ENCODE peak calls at places on chromosomes 1 and 21, in eight cellular contexts. One of them, this sample, is unnamed.
A peak's percentile ranks its signal among the peaks of the same experiment; 100 is the strongest.

GRCh38 chr21:31604591-31605190 is 54.8 kb upstream of the SOD1 start:
- DNase-seq in glomerular endothelial cell: peak; percentile 48
- DNase-seq in NCI-H1436: peak; percentile 80
- DNase-seq in amniotic stem cell: peak; percentile 24
- DNase-seq in EL: peak; percentile 57
- DNase-seq in non-pigmented ciliary epithelial cell: peak; percentile 15
- DNase-seq in NCI-H1105: peak; percentile 54
- DNase-seq in cardiac muscle cell: peak; percentile 78
- DNase-seq in this sample: peak; percentile 27

GRCh38 chr1:36223373-36223995 is 759 bp upstream of the THRAP3 start:
- DNase-seq in glomerular endothelial cell: no peak
- DNase-seq in NCI-H1436: no peak
- DNase-seq in amniotic stem cell: no peak
- DNase-seq in EL: peak; percentile 56
- DNase-seq in non-pigmented ciliary epithelial cell: no peak
- DNase-seq in NCI-H1105: no peak
- DNase-seq in cardiac muscle cell: peak; percentile 72
- DNase-seq in this sample: peak; percentile 52

GRCh38 chr21:15732290-15732995 is 2.7 kb downstream of the USP25 start:
- DNase-seq in glomerular endothelial cell: no peak
- DNase-seq in NCI-H1436: no peak
- DNase-seq in amniotic stem cell: no peak
- DNase-seq in EL: peak; percentile 23
- DNase-seq in non-pigmented ciliary epithelial cell: no peak
- DNase-seq in NCI-H1105: no peak
- DNase-seq in cardiac muscle cell: peak; percentile 55
- DNase-seq in this sample: no peak

GRCh38 chr1:37930246-37931142 is 16.4 kb downstream of the INPP5B start:
- DNase-seq in glomerular endothelial cell: no peak
- DNase-seq in NCI-H1436: no peak
- DNase-seq in amniotic stem cell: no peak
- DNase-seq in EL: peak; percentile 25
- DNase-seq in non-pigmented ciliary epithelial cell: no peak
- DNase-seq in NCI-H1105: no peak
- DNase-seq in cardiac muscle cell: peak; percentile 14
- DNase-seq in this sample: no peak

GRCh38 chr1:178371236-178371635 is 125.5 kb downstream of the CLEC20A start:
- DNase-seq in glomerular endothelial cell: no peak
- DNase-seq in NCI-H1436: no peak
- DNase-seq in amniotic stem cell: no peak
- DNase-seq in EL: peak; percentile 26
- DNase-seq in non-pigmented ciliary epithelial cell: no peak
- DNase-seq in NCI-H1105: no peak
- DNase-seq in cardiac muscle cell: peak; percentile 44
- DNase-seq in this sample: no peak

GRCh38 chr1:37858931-37859506 is 373 bp downstream of the MTF1 start:
- DNase-seq in glomerular endothelial cell: no peak
- DNase-seq in NCI-H1436: no peak
- DNase-seq in amniotic stem cell: no peak
- DNase-seq in EL: peak; percentile 25
- DNase-seq in non-pigmented ciliary epithelial cell: no peak
- DNase-seq in NCI-H1105: peak; percentile 74
- DNase-seq in cardiac muscle cell: peak; percentile 60
- DNase-seq in this sample: no peak

GRCh38 chr1:177984761-177985160 is 14.9 kb upstream of the SEC16B start:
- DNase-seq in glomerular endothelial cell: no peak
- DNase-seq in NCI-H1436: no peak
- DNase-seq in amniotic stem cell: no peak
- DNase-seq in EL: no peak
- DNase-seq in non-pigmented ciliary epithelial cell: no peak
- DNase-seq in NCI-H1105: no peak
- DNase-seq in cardiac muscle cell: no peak
- DNase-seq in this sample: no peak

GRCh38 chr1:226132731-226133503 is 53.6 kb downstream of the ACBD3 start:
- DNase-seq in glomerular endothelial cell: no peak
- DNase-seq in NCI-H1436: no peak
- DNase-seq in amniotic stem cell: no peak
- DNase-seq in EL: no peak
- DNase-seq in non-pigmented ciliary epithelial cell: no peak
- DNase-seq in NCI-H1105: no peak
- DNase-seq in cardiac muscle cell: no peak
- DNase-seq in this sample: no peak

GRCh38 chr21:44755227-44755626 is 43.9 kb upstream of the TSPEAR start:
- DNase-seq in glomerular endothelial cell: peak; percentile 45
- DNase-seq in NCI-H1436: no peak
- DNase-seq in amniotic stem cell: no peak
- DNase-seq in EL: peak; percentile 52
- DNase-seq in non-pigmented ciliary epithelial cell: no peak
- DNase-seq in NCI-H1105: no peak
- DNase-seq in cardiac muscle cell: peak; percentile 88
- DNase-seq in this sample: no peak